ENCODE peak calls at places on chromosomes 4 and X, in four cellular contexts. Y, P, Q and E are unnamed samples.

GRCh38 chr4:176981551-176981950 is 188.8 kb upstream of the VEGFC start:
- DNase-seq in P (no peak), Y (no peak), Q (peak; percentile 72), E (no peak)

GRCh38 chrX:103831342-103831802 is 685 bp downstream of the RAB9B start:
- DNase-seq in P (no peak), Q (no peak), Y (no peak), E (no peak)

GRCh38 chrX:44343412-44343942 is at the start of gene EFHC2:
- DNase-seq in P (peak; percentile 38), Q (no peak), Y (peak; percentile 60), E (peak; percentile 44)

GRCh38 chr4:89175611-89176010 is 64.3 kb downstream of the TIGD2 start:
- DNase-seq in P (no peak), Y (no peak), Q (no peak), E (no peak)

GRCh38 chr4:92305878-92306520 is 2.2 kb downstream of the GRID2 start:
- DNase-seq in P (no peak), Q (no peak), Y (peak; percentile 63), E (peak; percentile 26)

GRCh38 chr4:154064244-154064643 is 275.4 kb upstream of the SFRP2 start:
- DNase-seq in Y (peak; percentile 46), Q (no peak), P (peak; percentile 40), E (no peak)

GRCh38 chrX:124194209-124194608 is 138.3 kb upstream of the TEX13D start:
- DNase-seq in Q (no peak), Y (no peak), P (no peak), E (peak; percentile 49)

GRCh38 chr4:8427761-8428287 is 12.7 kb downstream of the ACOX3 start:
- DNase-seq in P (no peak), Y (no peak), Q (peak; percentile 33), E (peak; percentile 58)

GRCh38 chrX:132435222-132435621 is 53.6 kb downstream of the MBNL3 start:
- DNase-seq in P (no peak), Q (no peak), Y (no peak), E (no peak)

GRCh38 chr4:186727149-186727976 is 3.7 kb upstream of the FAT1 start:
- DNase-seq in Q (peak; percentile 47), P (no peak), Y (no peak), E (peak; percentile 84)

DNA sequence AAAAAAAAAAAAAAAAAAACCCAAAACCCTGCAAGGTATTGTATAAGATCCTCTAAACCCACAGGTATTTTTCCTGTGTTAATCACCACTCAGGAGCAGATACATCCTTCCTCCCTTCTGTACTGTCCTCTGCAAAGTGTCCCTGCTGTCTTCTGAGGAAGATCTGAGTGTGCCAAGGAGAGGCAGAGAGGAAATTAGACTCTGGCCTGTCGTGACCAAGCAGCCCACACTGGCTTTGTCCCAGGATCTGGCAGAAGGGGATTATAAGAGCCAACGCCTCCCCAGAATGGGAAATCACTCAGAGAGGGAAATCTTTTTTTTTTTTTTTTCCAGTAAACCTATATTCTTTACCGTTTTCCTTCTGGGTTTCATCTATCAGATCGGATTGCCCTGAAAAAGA is 39.6 kb downstream of the PTCHD1 start:
- DNase-seq in Q (no peak), P (no peak), Y (no peak), E (no peak)
- H4K5ac ChIP-seq in Q (no peak overlapping the region), P (no peak overlapping the region), Y (no peak overlapping the region), E (no peak overlapping the region)

GRCh38 chr4:10093273-10093621 is 23.4 kb downstream of the WDR1 start:
- DNase-seq in Y (no peak), P (no peak), Q (no peak), E (no peak)
- H2BK5ac ChIP-seq in Y (peak overlapping the region; percentile 24), P (no peak overlapping the region), Q (peak overlapping the region; percentile 87), E (no peak overlapping the region)

GRCh38 chr4:148092316-148093014 is 349.7 kb downstream of the NR3C2 start:
- DNase-seq in P (no peak), Q (peak; percentile 21), Y (no peak), E (no peak)

GRCh38 chr4:148093065-148093464 is 349.1 kb downstream of the NR3C2 start:
- DNase-seq in Y (no peak), P (no peak), Q (no peak), E (no peak)

GRCh38 chr4:148090503-148091476 is 351.4 kb downstream of the NR3C2 start:
- DNase-seq in Y (no peak), P (no peak), Q (no peak), E (no peak)

GRCh38 chr4:148090029-148090428 is 352.2 kb downstream of the NR3C2 start:
- DNase-seq in Y (no peak), Q (no peak), P (no peak), E (no peak)

GRCh38 chr4:148091896-148092295 is 350.3 kb downstream of the NR3C2 start:
- DNase-seq in Y (no peak), P (no peak), Q (no peak), E (no peak)
- H4K5ac ChIP-seq in Y (no peak overlapping the region), P (no peak overlapping the region), Q (no peak overlapping the region), E (no peak overlapping the region)

GRCh38 chrX:46295963-46296362 is 249.3 kb downstream of the ZNF674 start:
- DNase-seq in Q (no peak), P (no peak), Y (no peak), E (no peak)

GRCh38 chrX:46298821-46299220 is 246.4 kb downstream of the ZNF674 start:
- DNase-seq in Q (peak; percentile 28), P (no peak), Y (no peak), E (no peak)

DNA sequence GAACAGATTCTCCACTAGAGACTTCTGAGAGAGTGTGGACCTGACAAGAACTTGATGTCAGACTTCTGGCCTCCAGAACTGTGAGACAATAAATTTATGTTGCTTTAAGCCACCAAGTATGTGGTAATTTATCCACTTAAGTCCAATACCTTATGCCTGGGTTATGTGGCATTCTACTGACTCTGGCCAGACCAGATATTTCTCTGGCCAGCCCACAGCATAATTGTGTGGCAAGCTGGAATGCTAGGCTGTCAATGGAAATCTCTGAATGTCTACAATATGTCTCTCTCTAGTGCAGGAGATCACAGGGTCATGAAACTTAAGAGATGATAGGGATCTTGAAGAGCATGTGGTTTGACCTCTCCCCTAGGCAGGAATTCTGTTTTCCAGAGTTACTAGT is 251.0 kb downstream of the ZNF674 start:
- DNase-seq in Y (no peak), P (no peak), Q (no peak), E (no peak)
- H2BK5ac ChIP-seq in Y (no peak overlapping the region), P (no peak overlapping the region), Q (no peak overlapping the region), E (no peak overlapping the region)

DNA sequence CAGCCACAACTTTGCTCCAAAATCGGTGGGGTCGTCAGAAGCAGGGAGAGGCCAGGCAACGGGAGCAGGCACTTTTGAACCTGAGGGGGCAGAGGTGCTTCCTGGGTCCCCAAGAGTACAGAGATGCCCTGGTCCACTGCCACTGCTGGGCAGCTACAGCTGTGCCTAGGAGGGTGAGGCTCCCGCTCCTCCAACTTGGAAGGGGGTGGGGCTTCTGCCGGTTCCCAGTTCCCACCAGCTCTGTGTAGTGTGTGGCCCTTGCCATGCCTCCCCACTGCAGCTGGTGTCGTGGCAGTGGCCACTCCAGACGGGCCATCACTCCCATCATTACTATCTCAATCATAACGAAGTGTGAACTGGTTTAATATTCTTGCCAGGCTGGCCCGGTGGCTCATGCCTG is 1496.3 kb downstream of the PCDH7 start:
- DNase-seq in Y (no peak), Q (no peak), P (no peak), E (no peak)
- H4K5ac ChIP-seq in Y (no peak overlapping the region), Q (no peak overlapping the region), P (no peak overlapping the region), E (no peak overlapping the region)

DNA sequence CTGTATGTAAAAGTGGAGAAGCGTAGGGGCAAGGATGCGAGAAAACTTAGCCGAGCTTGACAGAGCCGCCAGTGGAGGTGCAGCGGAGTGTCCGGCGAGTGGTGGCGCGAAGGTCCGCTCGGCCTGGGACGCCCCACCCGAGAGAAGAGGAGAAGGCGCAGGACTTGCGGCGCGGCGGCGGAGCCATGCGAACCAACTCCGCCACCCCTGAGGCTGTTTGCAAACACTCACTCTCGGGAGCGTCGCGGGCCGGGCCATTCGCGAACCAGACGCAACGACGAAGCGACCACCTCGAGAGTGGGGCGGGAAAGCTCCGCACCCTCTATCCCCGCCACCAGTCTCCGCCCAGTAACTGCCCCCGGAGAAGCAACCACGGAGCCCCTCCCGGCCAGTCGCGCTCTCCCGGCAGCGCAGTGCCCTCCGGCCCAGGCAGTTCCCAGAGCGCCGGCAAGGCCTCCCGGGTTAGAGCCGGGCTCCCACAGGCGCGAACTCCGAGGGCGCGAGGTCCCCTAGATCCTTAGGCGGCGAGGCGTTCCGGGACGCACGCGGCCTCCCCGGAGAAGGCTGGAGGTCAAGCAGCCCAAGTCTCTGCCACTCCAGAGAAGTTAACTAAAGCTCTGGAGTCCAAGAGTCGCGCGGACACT is 2.2 kb upstream of the MAB21L2 start:
- DNase-seq in Q (peak; percentile 43), P (peak; percentile 50), Y (peak; percentile 72), E (peak; percentile 56)
- H2BK5ac ChIP-seq in Q (peak overlapping the region; percentile 53), P (no peak overlapping the region), Y (no peak overlapping the region), E (no peak overlapping the region)